ENCODE peak calls at places on chromosomes 4 and X, in six cellular contexts. X is body of pancreas, H is lower lobe of right lung, B is transverse colon, E is AG04450, P is dorsolateral prefrontal cortex. M is an unnamed sample. For H3K27me3, the result is how much of the 10 kb centered on the place peaks cover.

GRCh38 chrX:71579136-71579989 is 1.1 kb downstream of the GCNA start:
- DNase-seq in X (no peak), H (no peak), B (no peak), E (no peak), P (no peak), M (no peak)

GRCh38 chr4:90486346-90486745 is 359.2 kb downstream of the CCSER1 start:
- DNase-seq in X (no peak), H (no peak), B (no peak), E (no peak), P (no peak), M (peak)

GRCh38 chrX:16745102-16745501 is 25.7 kb downstream of the SYAP1 start:
- DNase-seq in X (no peak), H (no peak), B (no peak), E (no peak), P (no peak), M (no peak)

GRCh38 chr4:188270273-188271069 is 131.2 kb downstream of the TRIML1 start:
- DNase-seq in X (no peak), H (no peak), B (no peak), E (no peak), P (no peak), M (no peak)

GRCh38 chr4:158622251-158622650 is 49.4 kb downstream of the C4orf46 start:
- DNase-seq in X (no peak), H (no peak), B (no peak), E (no peak), P (no peak), M (peak)

GRCh38 chr4:127236875-127237274 is 395.9 kb upstream of the INTU start:
- DNase-seq in X (no peak), H (no peak), B (no peak), E (peak), P (no peak), M (no peak)

GRCh38 chr4:124104101-124104500 is 608.4 kb downstream of the ANKRD50 start:
- DNase-seq in X (no peak), H (no peak), B (no peak), E (no peak), P (no peak), M (peak)

GRCh38 chr4:37538931-37539330 is 147.2 kb downstream of the RELL1 start:
- DNase-seq in X (no peak), H (no peak), B (no peak), E (no peak), P (no peak), M (no peak)

GRCh38 chr4:145531193-145531592 is 49.5 kb downstream of the SMAD1 start:
- DNase-seq in X (peak), H (no peak), B (peak), E (no peak), P (peak), M (no peak)

GRCh38 chr4:14446311-14446710 is 556.0 kb upstream of the CPEB2 start:
- DNase-seq in X (no peak), H (no peak), B (no peak), E (no peak), P (no peak), M (peak)

GRCh38 chrX:19904778-19905367 is 17.5 kb upstream of the SH3KBP1 start:
- DNase-seq in X (peak), H (no peak), B (no peak), E (no peak), P (no peak), M (peak)

GRCh38 chrX:49879656-49880277 is 483 bp downstream of the USP27X start:
- DNase-seq in X (no peak), H (no peak), B (no peak), E (no peak), P (no peak), M (no peak)

GRCh38 chr4:6333301-6334202 is 63.9 kb downstream of the WFS1 start:
- DNase-seq in X (no peak), H (no peak), B (no peak), E (no peak), P (no peak), M (no peak)

GRCh38 chrX:21374163-21374993 is at the start of gene CNKSR2:
- DNase-seq in X (peak), H (peak), B (peak), E (no peak), P (peak), M (no peak)

GRCh38 chrX:40484408-40485091 is 96.2 kb upstream of the ATP6AP2 start:
- DNase-seq in X (no peak), H (no peak), B (no peak), E (no peak), P (no peak), M (no peak)

GRCh38 chr4:189046642-189047041 is 894.0 kb upstream of the FRG1 start:
- DNase-seq in X (no peak), H (no peak), B (no peak), E (no peak), P (no peak), M (peak)

GRCh38 chr4:101157415-101158135 is 189.8 kb downstream of the PPP3CA start:
- DNase-seq in X (no peak), H (no peak), B (no peak), E (no peak), P (no peak), M (no peak)

GRCh38 chrX:102604327-102604726 is 5.0 kb downstream of the ARMCX5 start:
- DNase-seq in X (no peak), H (no peak), B (no peak), E (no peak), P (no peak), M (no peak)

GRCh38 chr4:113844369-113844768 is 82.8 kb upstream of the CAMK2D start:
- DNase-seq in X (no peak), H (no peak), B (no peak), E (no peak), P (no peak), M (no peak)

GRCh38 chr4:136985683-136986082 is 546.6 kb downstream of the PCDH18 start:
- DNase-seq in X (no peak), H (no peak), B (no peak), E (no peak), P (no peak), M (no peak)

GRCh38 chr4:95410387-95411005 is 138.3 kb downstream of the UNC5C start:
- DNase-seq in X (no peak), H (no peak), B (no peak), E (no peak), P (no peak), M (no peak)

GRCh38 chr4:176841730-176842129 is 49.0 kb upstream of the VEGFC start:
- DNase-seq in X (no peak), H (no peak), B (no peak), E (peak), P (no peak), M (peak)

GRCh38 chr4:143667461-143667860 is 33.0 kb downstream of the FREM3 start:
- DNase-seq in X (peak), H (no peak), B (no peak), E (no peak), P (no peak), M (no peak)

GRCh38 chrX:71292669-71293379 is 8.7 kb upstream of the ITGB1BP2 start:
- DNase-seq in X (no peak), H (no peak), B (no peak), E (no peak), P (no peak), M (peak)

GRCh38 chrX:13791559-13791958 is 25.3 kb downstream of the GPM6B start:
- DNase-seq in X (no peak), H (no peak), B (no peak), E (no peak), P (peak), M (no peak)

GRCh38 chrX:119240356-119240755 is 4.3 kb downstream of the PGRMC1 start:
- DNase-seq in X (no peak), H (no peak), B (no peak), E (no peak), P (no peak), M (no peak)

GRCh38 chrX:71941771-71942170 is 31.1 kb downstream of the NHSL2 start:
- DNase-seq in X (no peak), H (no peak), B (peak), E (peak), P (no peak), M (peak)

GRCh38 chrX:3415011-3415410 is 68.6 kb upstream of the MXRA5 start:
- DNase-seq in X (no peak), H (no peak), B (no peak), E (no peak), P (no peak), M (no peak)

GRCh38 chr4:82652062-82652461 is 90.3 kb upstream of the TMEM150C start:
- DNase-seq in X (peak), H (no peak), B (no peak), E (no peak), P (no peak), M (peak)

GRCh38 chrX:38896724-38897298 is 95.6 kb downstream of the MID1IP1 start:
- DNase-seq in X (no peak), H (no peak), B (no peak), E (no peak), P (no peak), M (no peak)

GRCh38 chr4:1342003-1342402 is 5.0 kb upstream of the UVSSA start:
- DNase-seq in X (no peak), H (no peak), B (no peak), E (no peak), P (no peak), M (no peak)

GRCh38 chr4:111512081-111512774 is 633.0 kb upstream of the FAM241A start:
- DNase-seq in X (no peak), H (no peak), B (no peak), E (peak), P (no peak), M (peak)

GRCh38 chr4:3317011-3317655 is 24.3 kb downstream of the RGS12 start:
- DNase-seq in X (no peak), H (no peak), B (no peak), E (no peak), P (peak), M (no peak)

GRCh38 chrX:66200050-66200664 is 36.1 kb downstream of the HEPH start:
- DNase-seq in X (no peak), H (no peak), B (no peak), E (no peak), P (no peak), M (no peak)

GRCh38 chrX:2334237-2334636 is 166.5 kb downstream of the DHRSX start:
- DNase-seq in X (no peak), H (no peak), B (no peak), E (no peak), P (no peak), M (peak)

DNA sequence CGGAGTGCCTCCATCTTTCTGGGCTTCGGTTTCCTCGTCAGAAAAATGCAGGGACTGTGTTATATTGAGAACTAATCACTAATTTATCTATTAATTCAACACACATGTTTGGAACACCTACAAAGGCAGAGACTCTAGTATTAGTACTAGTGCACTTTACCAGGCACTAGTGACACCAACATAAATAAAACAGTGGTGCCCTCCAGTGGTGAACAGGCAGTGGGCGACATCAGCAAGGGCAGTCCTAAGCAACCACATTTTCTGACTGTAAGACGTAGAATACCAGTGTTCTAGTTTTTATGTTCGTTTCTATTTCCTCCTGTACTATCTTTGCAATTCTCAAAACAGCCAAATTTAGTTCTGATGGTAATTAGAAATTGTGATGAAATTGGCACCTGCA is 69.1 kb upstream of the UCP1 start:
- DNase-seq in X (peak), H (no peak), B (peak), E (no peak), P (no peak), M (peak)
- TF ChIP-seq CTCF in X (peak), H (peak), B (peak), E (peak), P (peak), M (peak)

DNA sequence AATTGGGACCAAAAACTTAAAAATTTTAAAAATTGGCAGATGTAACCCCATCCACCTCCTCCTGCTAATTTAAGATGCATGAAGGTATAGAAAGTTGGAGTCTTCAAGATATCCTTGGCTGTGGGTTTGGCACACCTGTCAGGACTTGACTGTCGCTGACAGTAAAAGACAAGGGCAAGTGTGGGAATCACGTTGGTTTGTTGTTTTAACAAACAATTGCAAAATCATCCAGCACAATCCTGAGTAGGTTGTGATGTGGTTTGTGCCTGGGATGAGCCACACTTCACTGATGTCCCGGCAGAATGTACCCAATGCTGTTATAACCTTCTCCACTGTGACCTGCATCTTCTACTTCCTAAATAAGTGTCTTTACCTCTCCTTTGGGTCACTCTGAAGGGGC is 24.0 kb downstream of the HOPX start:
- DNase-seq in X (no peak), H (no peak), B (no peak), E (no peak), P (no peak), M (peak)
- H3K4me3 ChIP-seq in X (no peak), H (no peak), B (no peak), E (no peak), P (no peak), M (no peak)

GRCh38 chr4:4775493-4776004 is 83.9 kb upstream of the MSX1 start:
- DNase-seq in X (no peak), H (no peak), B (no peak), E (no peak), P (no peak), M (no peak)

GRCh38 chr4:4776934-4777333 is 82.5 kb upstream of the MSX1 start:
- DNase-seq in X (no peak), H (no peak), B (no peak), E (no peak), P (no peak), M (no peak)

GRCh38 chr4:4779486-4779885 is 80.0 kb upstream of the MSX1 start:
- DNase-seq in X (no peak), H (no peak), B (no peak), E (no peak), P (no peak), M (no peak)

GRCh38 chr4:4778491-4779003 is 80.9 kb upstream of the MSX1 start:
- DNase-seq in X (no peak), H (no peak), B (no peak), E (no peak), P (no peak), M (no peak)

DNA sequence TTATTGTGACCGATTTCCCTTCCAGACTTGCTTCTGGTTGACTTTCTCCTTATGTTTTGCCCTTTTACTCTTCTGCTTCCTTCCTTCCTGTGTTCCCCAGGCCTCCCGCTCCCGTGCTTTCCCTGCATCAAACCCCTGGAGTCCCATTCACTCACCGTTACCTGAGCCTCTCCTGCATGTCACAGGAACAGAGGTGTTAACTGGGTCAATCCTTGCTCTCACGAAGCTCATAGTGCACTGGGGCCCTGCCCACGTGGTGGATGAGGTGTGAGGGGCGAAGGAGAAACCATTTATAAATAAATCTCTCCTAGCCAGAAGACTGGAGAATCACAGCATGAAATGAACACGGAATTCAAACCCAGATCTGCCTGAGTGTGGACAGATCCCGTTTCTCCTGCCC is 83.1 kb upstream of the MSX1 start:
- DNase-seq in X (no peak), H (no peak), B (no peak), E (no peak), P (no peak), M (no peak)
- H3K27me3 ChIP-seq in X (under half), H (under half), B (under half), E (under half), P (under half), M (under half)

GRCh38 chr4:184100297-184100885 is 117.3 kb downstream of the ENPP6 start:
- DNase-seq in X (no peak), H (peak), B (peak), E (no peak), P (peak), M (peak)
- TF ChIP-seq CTCF in X (peak), H (peak), B (peak), E (peak), P (peak), M (peak)

GRCh38 chrX:19912-20571 is 261.1 kb upstream of the PLCXD1 start:
- DNase-seq in X (peak), H (no peak), B (peak), E (no peak), P (no peak), M (no peak)
- H3K4me3 ChIP-seq in X (no peak), H (no peak), B (peak), E (no peak), P (no peak), M (no peak)

GRCh38 chr4:133151301-133151680 is 2.2 kb downstream of the PCDH10 start:
- DNase-seq in X (peak), H (no peak), B (no peak), E (no peak), P (peak), M (no peak)

GRCh38 chr4:133149364-133149695 is 236 bp downstream of the PCDH10 start:
- DNase-seq in X (no peak), H (no peak), B (no peak), E (no peak), P (no peak), M (no peak)

GRCh38 chr4:133149932-133150642 is 993 bp downstream of the PCDH10 start:
- DNase-seq in X (no peak), H (no peak), B (no peak), E (no peak), P (no peak), M (no peak)

GRCh38 chr4:133151681-133152329 is 2.7 kb downstream of the PCDH10 start:
- DNase-seq in X (no peak), H (no peak), B (no peak), E (no peak), P (peak), M (no peak)

DNA sequence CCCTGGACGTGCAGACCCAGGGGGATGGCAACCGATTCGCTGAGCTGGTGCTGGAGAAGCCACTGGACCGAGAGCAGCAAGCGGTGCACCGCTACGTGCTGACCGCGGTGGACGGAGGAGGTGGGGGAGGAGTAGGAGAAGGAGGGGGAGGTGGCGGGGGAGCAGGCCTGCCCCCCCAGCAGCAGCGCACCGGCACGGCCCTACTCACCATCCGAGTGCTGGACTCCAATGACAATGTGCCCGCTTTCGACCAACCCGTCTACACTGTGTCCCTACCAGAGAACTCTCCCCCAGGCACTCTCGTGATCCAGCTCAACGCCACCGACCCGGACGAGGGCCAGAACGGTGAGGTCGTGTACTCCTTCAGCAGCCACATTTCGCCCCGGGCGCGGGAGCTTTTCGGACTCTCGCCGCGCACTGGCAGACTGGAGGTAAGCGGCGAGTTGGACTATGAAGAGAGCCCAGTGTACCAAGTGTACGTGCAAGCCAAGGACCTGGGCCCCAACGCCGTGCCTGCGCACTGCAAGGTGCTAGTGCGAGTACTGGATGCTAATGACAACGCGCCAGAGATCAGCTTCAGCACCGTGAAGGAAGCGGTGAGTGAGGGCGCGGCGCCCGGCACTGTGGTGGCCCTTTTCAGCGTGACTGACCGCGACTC is 1.7 kb downstream of the PCDH10 start:
- DNase-seq in X (peak), H (no peak), B (no peak), E (no peak), P (peak), M (no peak)
- H3K27me3 ChIP-seq in X (under half), H (half or more), B (half or more), E (half or more), P (under half), M (half or more)

DNA sequence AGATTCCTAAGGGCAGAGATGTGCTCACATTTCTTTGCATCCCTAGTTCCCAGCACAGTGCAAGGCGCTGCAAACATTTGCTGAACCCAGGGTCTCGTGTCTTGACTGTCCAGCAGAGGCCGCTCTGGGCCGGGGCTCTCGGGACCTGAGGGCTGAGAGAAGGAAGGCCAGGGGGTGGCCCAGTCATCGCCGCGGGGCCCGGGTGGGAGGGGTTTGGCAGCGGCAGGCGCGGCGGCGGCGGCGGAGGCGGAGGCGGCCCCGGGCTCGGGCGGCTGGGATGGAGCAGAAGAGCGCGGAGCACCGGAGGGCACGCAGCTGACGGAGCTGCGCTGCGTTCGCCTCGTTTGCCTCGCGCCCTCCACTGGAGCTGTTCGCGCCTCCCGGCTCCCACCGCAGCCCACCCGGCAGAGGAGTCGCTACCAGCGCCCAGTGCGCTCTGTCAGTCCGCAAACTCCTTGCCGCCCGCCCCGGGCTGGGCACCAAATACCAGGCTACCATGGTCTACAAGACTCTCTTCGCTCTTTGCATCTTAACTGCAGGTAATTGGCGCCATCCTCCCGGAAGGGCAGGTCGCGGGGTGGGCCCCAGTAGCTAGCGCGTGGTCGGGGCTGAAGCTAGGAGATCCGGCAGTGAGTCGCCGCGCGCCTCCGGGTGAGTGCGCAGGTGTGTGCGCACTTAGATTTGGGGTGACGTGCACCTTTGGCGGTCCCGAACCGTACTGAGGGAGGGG is at the start of gene PARM1:
- DNase-seq in X (peak), H (peak), B (peak), E (peak), P (peak), M (peak)
- TF ChIP-seq CTCF in X (peak), H (peak), B (peak), E (peak), P (peak), M (peak)

GRCh38 chr4:60962286-60962685 is 237.8 kb upstream of the ADGRL3 start:
- DNase-seq in X (no peak), H (no peak), B (no peak), E (no peak), P (no peak), M (no peak)
- H3K4me3 ChIP-seq in X (no peak), H (no peak), B (no peak), E (no peak), P (no peak), M (no peak)